ENCODE peak calls at places on chromosomes 6 and 20, in eight cellular contexts. One of them, this sample, is unnamed.
A peak's percentile ranks its signal among the peaks of the same experiment; 100 is the strongest.

GRCh38 chr6:136784910-136785746 is 7.1 kb downstream of the MAP3K5 start:
- DNase-seq in suprapubic skin: no peak
- DNase-seq in Panc1: no peak
- DNase-seq in GM12865: peak; percentile 82
- DNase-seq in epithelial cell of esophagus: peak; percentile 38
- DNase-seq in endothelial cell of umbilical vein: peak; percentile 58
- DNase-seq in cardiac muscle cell: no peak
- DNase-seq in fibroblast of mammary gland: no peak
- DNase-seq in this sample: no peak

GRCh38 chr20:19770375-19770774 is 12.3 kb downstream of the RIN2 start:
- DNase-seq in suprapubic skin: no peak
- DNase-seq in Panc1: no peak
- DNase-seq in GM12865: no peak
- DNase-seq in epithelial cell of esophagus: no peak
- DNase-seq in endothelial cell of umbilical vein: no peak
- DNase-seq in cardiac muscle cell: no peak
- DNase-seq in fibroblast of mammary gland: no peak
- DNase-seq in this sample: no peak

GRCh38 chr6:51019785-51020184 is 201.1 kb downstream of the TFAP2B start:
- DNase-seq in suprapubic skin: no peak
- DNase-seq in Panc1: no peak
- DNase-seq in GM12865: no peak
- DNase-seq in epithelial cell of esophagus: no peak
- DNase-seq in endothelial cell of umbilical vein: no peak
- DNase-seq in cardiac muscle cell: peak; percentile 9
- DNase-seq in fibroblast of mammary gland: no peak
- DNase-seq in this sample: no peak

GRCh38 chr6:11229267-11230043 is 3.0 kb downstream of the NEDD9 start:
- DNase-seq in suprapubic skin: no peak
- DNase-seq in Panc1: no peak
- DNase-seq in GM12865: no peak
- DNase-seq in epithelial cell of esophagus: peak; percentile 93
- DNase-seq in endothelial cell of umbilical vein: peak; percentile 32
- DNase-seq in cardiac muscle cell: peak; percentile 55
- DNase-seq in fibroblast of mammary gland: no peak
- DNase-seq in this sample: no peak

GRCh38 chr20:64131406-64131805 is 24.0 kb upstream of the NPBWR2 start:
- DNase-seq in suprapubic skin: peak; percentile 36
- DNase-seq in Panc1: no peak
- DNase-seq in GM12865: peak; percentile 9
- DNase-seq in epithelial cell of esophagus: peak; percentile 25
- DNase-seq in endothelial cell of umbilical vein: no peak
- DNase-seq in cardiac muscle cell: no peak
- DNase-seq in fibroblast of mammary gland: peak; percentile 34
- DNase-seq in this sample: no peak

GRCh38 chr6:40947876-40948514 is 91.0 kb downstream of the UNC5CL start:
- DNase-seq in suprapubic skin: no peak
- DNase-seq in Panc1: no peak
- DNase-seq in GM12865: peak; percentile 6
- DNase-seq in epithelial cell of esophagus: peak; percentile 70
- DNase-seq in endothelial cell of umbilical vein: peak; percentile 71
- DNase-seq in cardiac muscle cell: no peak
- DNase-seq in fibroblast of mammary gland: peak; percentile 84
- DNase-seq in this sample: no peak

GRCh38 chr6:108119212-108120141 is 44.9 kb upstream of the OSTM1 start:
- DNase-seq in suprapubic skin: no peak
- DNase-seq in Panc1: no peak
- DNase-seq in GM12865: no peak
- DNase-seq in epithelial cell of esophagus: no peak
- DNase-seq in endothelial cell of umbilical vein: no peak
- DNase-seq in cardiac muscle cell: peak; percentile 13
- DNase-seq in fibroblast of mammary gland: no peak
- DNase-seq in this sample: no peak

GRCh38 chr6:797479-798077 is 104.6 kb upstream of the EXOC2 start:
- DNase-seq in suprapubic skin: no peak
- DNase-seq in Panc1: peak; percentile 46
- DNase-seq in GM12865: peak; percentile 52
- DNase-seq in epithelial cell of esophagus: peak; percentile 63
- DNase-seq in endothelial cell of umbilical vein: peak; percentile 65
- DNase-seq in cardiac muscle cell: peak; percentile 72
- DNase-seq in fibroblast of mammary gland: peak; percentile 62
- DNase-seq in this sample: peak; percentile 8

GRCh38 chr6:163533443-163533842 is 118.9 kb downstream of the QKI start:
- DNase-seq in suprapubic skin: no peak
- DNase-seq in Panc1: no peak
- DNase-seq in GM12865: no peak
- DNase-seq in epithelial cell of esophagus: peak; percentile 78
- DNase-seq in endothelial cell of umbilical vein: peak; percentile 54
- DNase-seq in cardiac muscle cell: no peak
- DNase-seq in fibroblast of mammary gland: peak; percentile 96
- DNase-seq in this sample: no peak

GRCh38 chr6:79079425-79080130 is 1.5 kb upstream of the PHIP start:
- DNase-seq in suprapubic skin: no peak
- DNase-seq in Panc1: no peak
- DNase-seq in GM12865: no peak
- DNase-seq in epithelial cell of esophagus: no peak
- DNase-seq in endothelial cell of umbilical vein: peak; percentile 49
- DNase-seq in cardiac muscle cell: peak; percentile 24
- DNase-seq in fibroblast of mammary gland: peak; percentile 20
- DNase-seq in this sample: no peak

GRCh38 chr20:14203657-14204056 is 133.8 kb downstream of the FLRT3 start:
- DNase-seq in suprapubic skin: no peak
- DNase-seq in Panc1: no peak
- DNase-seq in GM12865: no peak
- DNase-seq in epithelial cell of esophagus: no peak
- DNase-seq in endothelial cell of umbilical vein: no peak
- DNase-seq in cardiac muscle cell: no peak
- DNase-seq in fibroblast of mammary gland: no peak
- DNase-seq in this sample: no peak

GRCh38 chr6:26568601-26569432 is 27.9 kb upstream of the ABT1 start:
- DNase-seq in suprapubic skin: peak; percentile 97
- DNase-seq in Panc1: peak; percentile 99
- DNase-seq in GM12865: peak; percentile 97
- DNase-seq in epithelial cell of esophagus: peak; percentile 91
- DNase-seq in endothelial cell of umbilical vein: peak; percentile 97
- DNase-seq in cardiac muscle cell: peak; percentile 86
- DNase-seq in fibroblast of mammary gland: peak; percentile 93
- DNase-seq in this sample: peak; percentile 91

GRCh38 chr20:3080939-3081388 is 3.6 kb downstream of the AVP start:
- DNase-seq in suprapubic skin: no peak
- DNase-seq in Panc1: no peak
- DNase-seq in GM12865: no peak
- DNase-seq in epithelial cell of esophagus: no peak
- DNase-seq in endothelial cell of umbilical vein: peak; percentile 13
- DNase-seq in cardiac muscle cell: no peak
- DNase-seq in fibroblast of mammary gland: peak; percentile 88
- DNase-seq in this sample: no peak

GRCh38 chr6:5457983-5458683 is 196.8 kb downstream of the FARS2 start:
- DNase-seq in suprapubic skin: peak; percentile 82
- DNase-seq in Panc1: no peak
- DNase-seq in GM12865: no peak
- DNase-seq in epithelial cell of esophagus: peak; percentile 86
- DNase-seq in endothelial cell of umbilical vein: no peak
- DNase-seq in cardiac muscle cell: no peak
- DNase-seq in fibroblast of mammary gland: no peak
- DNase-seq in this sample: no peak

GRCh38 chr6:121817141-121817540 is 381.7 kb downstream of the GJA1 start:
- DNase-seq in suprapubic skin: no peak
- DNase-seq in Panc1: no peak
- DNase-seq in GM12865: no peak
- DNase-seq in epithelial cell of esophagus: no peak
- DNase-seq in endothelial cell of umbilical vein: no peak
- DNase-seq in cardiac muscle cell: no peak
- DNase-seq in fibroblast of mammary gland: no peak
- DNase-seq in this sample: no peak

GRCh38 chr6:106254636-106255035 is 70.9 kb downstream of the ATG5 start:
- DNase-seq in suprapubic skin: no peak
- DNase-seq in Panc1: no peak
- DNase-seq in GM12865: no peak
- DNase-seq in epithelial cell of esophagus: peak; percentile 71
- DNase-seq in endothelial cell of umbilical vein: no peak
- DNase-seq in cardiac muscle cell: peak; percentile 11
- DNase-seq in fibroblast of mammary gland: peak; percentile 81
- DNase-seq in this sample: no peak

GRCh38 chr20:60254901-60255411 is 296.7 kb downstream of the CDH26 start:
- DNase-seq in suprapubic skin: no peak
- DNase-seq in Panc1: no peak
- DNase-seq in GM12865: no peak
- DNase-seq in epithelial cell of esophagus: peak; percentile 19
- DNase-seq in endothelial cell of umbilical vein: no peak
- DNase-seq in cardiac muscle cell: no peak
- DNase-seq in fibroblast of mammary gland: peak; percentile 93
- DNase-seq in this sample: no peak

GRCh38 chr6:117711369-117711768 is 36.1 kb downstream of the NUS1 start:
- DNase-seq in suprapubic skin: no peak
- DNase-seq in Panc1: no peak
- DNase-seq in GM12865: peak; percentile 26
- DNase-seq in epithelial cell of esophagus: peak; percentile 27
- DNase-seq in endothelial cell of umbilical vein: no peak
- DNase-seq in cardiac muscle cell: no peak
- DNase-seq in fibroblast of mammary gland: no peak
- DNase-seq in this sample: no peak

GRCh38 chr6:145313041-145313855 is 422.1 kb downstream of the EPM2A start:
- DNase-seq in suprapubic skin: no peak
- DNase-seq in Panc1: no peak
- DNase-seq in GM12865: no peak
- DNase-seq in epithelial cell of esophagus: no peak
- DNase-seq in endothelial cell of umbilical vein: no peak
- DNase-seq in cardiac muscle cell: no peak
- DNase-seq in fibroblast of mammary gland: no peak
- DNase-seq in this sample: no peak
- TF ChIP-seq CTCF in suprapubic skin: no peak
- TF ChIP-seq CTCF in Panc1: no peak
- TF ChIP-seq CTCF in GM12865: no peak
- TF ChIP-seq CTCF in epithelial cell of esophagus: no peak
- TF ChIP-seq CTCF in endothelial cell of umbilical vein: no peak
- TF ChIP-seq CTCF in cardiac muscle cell: no peak
- TF ChIP-seq CTCF in fibroblast of mammary gland: no peak
- TF ChIP-seq CTCF in this sample: no peak

GRCh38 chr6:152309648-152310047 is 327.5 kb downstream of the SYNE1 start:
- DNase-seq in suprapubic skin: no peak
- DNase-seq in Panc1: no peak
- DNase-seq in GM12865: peak; percentile 38
- DNase-seq in epithelial cell of esophagus: peak; percentile 42
- DNase-seq in endothelial cell of umbilical vein: no peak
- DNase-seq in cardiac muscle cell: no peak
- DNase-seq in fibroblast of mammary gland: no peak
- DNase-seq in this sample: no peak

GRCh38 chr6:152310371-152310954 is 326.7 kb downstream of the SYNE1 start:
- DNase-seq in suprapubic skin: no peak
- DNase-seq in Panc1: no peak
- DNase-seq in GM12865: no peak
- DNase-seq in epithelial cell of esophagus: no peak
- DNase-seq in endothelial cell of umbilical vein: no peak
- DNase-seq in cardiac muscle cell: no peak
- DNase-seq in fibroblast of mammary gland: no peak
- DNase-seq in this sample: no peak

GRCh38 chr6:152313542-152314482 is 323.4 kb downstream of the SYNE1 start:
- DNase-seq in suprapubic skin: no peak
- DNase-seq in Panc1: no peak
- DNase-seq in GM12865: no peak
- DNase-seq in epithelial cell of esophagus: peak; percentile 65
- DNase-seq in endothelial cell of umbilical vein: peak; percentile 77
- DNase-seq in cardiac muscle cell: peak; percentile 78
- DNase-seq in fibroblast of mammary gland: peak; percentile 41
- DNase-seq in this sample: no peak

GRCh38 chr6:152314483-152314832 is 322.7 kb downstream of the SYNE1 start:
- DNase-seq in suprapubic skin: no peak
- DNase-seq in Panc1: no peak
- DNase-seq in GM12865: no peak
- DNase-seq in epithelial cell of esophagus: no peak
- DNase-seq in endothelial cell of umbilical vein: no peak
- DNase-seq in cardiac muscle cell: no peak
- DNase-seq in fibroblast of mammary gland: no peak
- DNase-seq in this sample: no peak

GRCh38 chr6:152312434-152312833 is 324.7 kb downstream of the SYNE1 start:
- DNase-seq in suprapubic skin: no peak
- DNase-seq in Panc1: no peak
- DNase-seq in GM12865: no peak
- DNase-seq in epithelial cell of esophagus: no peak
- DNase-seq in endothelial cell of umbilical vein: no peak
- DNase-seq in cardiac muscle cell: no peak
- DNase-seq in fibroblast of mammary gland: no peak
- DNase-seq in this sample: no peak
- TF ChIP-seq CTCF in suprapubic skin: no peak
- TF ChIP-seq CTCF in Panc1: no peak
- TF ChIP-seq CTCF in GM12865: no peak
- TF ChIP-seq CTCF in epithelial cell of esophagus: no peak
- TF ChIP-seq CTCF in endothelial cell of umbilical vein: no peak
- TF ChIP-seq CTCF in cardiac muscle cell: no peak
- TF ChIP-seq CTCF in fibroblast of mammary gland: no peak
- TF ChIP-seq CTCF in this sample: no peak

DNA sequence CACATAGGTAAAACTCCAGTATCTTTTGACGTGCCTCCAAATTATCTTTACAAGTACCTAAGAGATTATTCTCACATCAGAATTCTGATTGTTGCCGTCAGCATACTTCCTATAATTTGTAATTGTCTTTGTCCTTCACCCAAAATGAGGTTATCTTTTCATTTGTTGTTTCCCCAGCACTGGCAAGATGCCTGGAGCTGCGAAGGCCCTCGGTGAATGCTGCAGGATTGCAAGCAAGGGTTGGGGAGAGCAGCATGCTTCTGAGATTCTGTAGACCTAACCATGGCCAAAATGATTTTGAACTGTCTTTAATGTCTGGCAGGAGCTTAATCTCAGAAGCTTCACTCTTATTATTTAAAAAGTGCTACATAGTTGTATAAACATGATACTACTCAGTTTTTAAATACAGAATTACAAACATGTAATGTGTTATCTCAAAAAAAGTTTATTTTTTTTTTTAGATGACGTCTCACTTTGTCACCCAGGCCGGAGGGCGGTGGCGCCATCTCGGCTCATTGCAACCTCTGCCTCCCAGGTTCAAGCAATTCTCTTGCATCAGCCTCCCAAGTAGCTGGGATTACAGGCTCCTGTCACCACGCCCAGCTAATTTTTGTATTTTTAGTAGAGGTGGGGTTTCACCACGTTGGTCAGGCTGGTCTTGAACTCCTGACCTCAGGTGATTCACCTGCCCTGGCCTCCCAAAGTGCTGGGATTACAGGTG is 88.7 kb downstream of the ELOVL5 start:
- DNase-seq in suprapubic skin: no peak
- DNase-seq in Panc1: no peak
- DNase-seq in GM12865: no peak
- DNase-seq in epithelial cell of esophagus: no peak
- DNase-seq in endothelial cell of umbilical vein: no peak
- DNase-seq in cardiac muscle cell: no peak
- DNase-seq in fibroblast of mammary gland: no peak
- DNase-seq in this sample: no peak
- TF ChIP-seq CTCF in suprapubic skin: no peak
- TF ChIP-seq CTCF in Panc1: no peak
- TF ChIP-seq CTCF in GM12865: no peak
- TF ChIP-seq CTCF in epithelial cell of esophagus: no peak
- TF ChIP-seq CTCF in endothelial cell of umbilical vein: no peak
- TF ChIP-seq CTCF in cardiac muscle cell: no peak
- TF ChIP-seq CTCF in fibroblast of mammary gland: no peak
- TF ChIP-seq CTCF in this sample: no peak

DNA sequence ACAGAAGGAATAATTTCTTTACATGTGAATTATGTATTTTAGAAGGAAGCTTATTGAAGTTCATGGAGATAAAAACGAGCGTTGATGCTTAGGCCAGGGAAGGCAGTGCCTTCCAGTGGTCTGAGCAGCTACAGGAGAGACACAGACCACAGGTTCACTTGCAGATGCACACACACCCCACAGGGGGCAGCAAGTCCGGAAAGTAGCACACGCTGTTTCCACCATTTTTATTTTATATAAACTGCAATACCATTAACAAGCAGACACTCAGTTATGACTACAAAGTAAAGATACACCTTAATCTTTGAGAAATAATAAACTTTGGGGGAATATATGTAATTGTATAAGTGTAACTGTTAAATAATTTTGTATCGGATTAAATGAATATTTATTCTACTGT is 13.5 kb upstream of the DACT2 start:
- DNase-seq in suprapubic skin: no peak
- DNase-seq in Panc1: no peak
- DNase-seq in GM12865: no peak
- DNase-seq in epithelial cell of esophagus: no peak
- DNase-seq in endothelial cell of umbilical vein: no peak
- DNase-seq in cardiac muscle cell: no peak
- DNase-seq in fibroblast of mammary gland: no peak
- DNase-seq in this sample: no peak
- TF ChIP-seq CTCF in suprapubic skin: no peak
- TF ChIP-seq CTCF in Panc1: peak; percentile 90
- TF ChIP-seq CTCF in GM12865: no peak
- TF ChIP-seq CTCF in epithelial cell of esophagus: no peak
- TF ChIP-seq CTCF in endothelial cell of umbilical vein: no peak
- TF ChIP-seq CTCF in cardiac muscle cell: peak; percentile 39
- TF ChIP-seq CTCF in fibroblast of mammary gland: peak; percentile 32
- TF ChIP-seq CTCF in this sample: peak; percentile 44